ENCODE peak calls at places on chromosomes 1 and 21, in six cellular contexts. J is NCI-H2081; N is endodermal cell; W is vagina; P is stimulated activated CD8-positive, alpha-beta memory T cell treated with anti-CD3 and anti-CD28 coated beads, Interleukin-4, amount 100 ng/mL, for 4 hours; B is left ventricle myocardium inferior. U is an unnamed sample.

GRCh38 chr1:96598416-96599168 is 123.0 kb upstream of the PTBP2 start:
- DNase-seq in B (no peak), P (no peak), J (no peak), N (no peak), W (no peak), U (no peak)

GRCh38 chr21:29240136-29240535 is 58.6 kb upstream of the BACH1 start:
- DNase-seq in P (no peak), W (no peak), J (no peak), B (no peak), N (no peak), U (no peak)

GRCh38 chr1:75999034-75999433 is 66.8 kb upstream of the ASB17 start:
- DNase-seq in N (no peak), W (no peak), J (no peak), P (no peak), B (no peak), U (no peak)

GRCh38 chr1:58206749-58207148 is 339.8 kb downstream of the OMA1 start:
- DNase-seq in J (no peak), P (no peak), N (no peak), B (no peak), W (no peak), U (no peak)

GRCh38 chr1:35269190-35269988 is 880 bp downstream of the ZMYM4 start:
- DNase-seq in B (no peak), N (no peak), W (no peak), P (no peak), J (peak; percentile 12), U (no peak)

GRCh38 chr1:78333426-78334012 is 157.3 kb upstream of the PTGFR start:
- DNase-seq in J (peak; percentile 16), B (no peak), P (no peak), W (no peak), N (no peak), U (no peak)

GRCh38 chr1:64493864-64494263 is 23.9 kb downstream of the CACHD1 start:
- DNase-seq in P (no peak), W (no peak), J (no peak), B (no peak), N (peak; percentile 97), U (no peak)

GRCh38 chr1:10649484-10650201 is 146.8 kb downstream of the CASZ1 start:
- DNase-seq in N (peak; percentile 68), P (no peak), B (no peak), W (no peak), J (no peak), U (no peak)

GRCh38 chr1:30840904-30841598 is 67.5 kb downstream of the SDC3 start:
- DNase-seq in P (no peak), J (no peak), W (no peak), B (peak; percentile 61), N (no peak), U (no peak)

GRCh38 chr1:208524376-208524775 is 280.2 kb upstream of the PLXNA2 start:
- DNase-seq in W (no peak), J (no peak), B (no peak), P (no peak), N (no peak), U (no peak)

GRCh38 chr21:35924714-35925301 is 135.5 kb downstream of the SETD4 start:
- DNase-seq in P (no peak), W (peak; percentile 95), J (no peak), B (no peak), N (no peak), U (no peak)

GRCh38 chr1:214658785-214659184 is 55.8 kb downstream of the CENPF start:
- DNase-seq in P (no peak), J (peak; percentile 38), W (no peak), N (peak; percentile 61), B (no peak), U (no peak)

GRCh38 chr1:205680073-205680851 is at the start of gene SLC45A3:
- DNase-seq in J (peak; percentile 67), W (no peak), B (peak; percentile 28), N (peak; percentile 85), P (peak; percentile 15), U (no peak)

GRCh38 chr1:7455796-7456568 is 315.1 kb upstream of the VAMP3 start:
- DNase-seq in W (no peak), B (no peak), P (no peak), N (peak; percentile 54), J (no peak), U (no peak)

GRCh38 chr1:198948895-198949659 is 310.2 kb downstream of the PTPRC start:
- DNase-seq in W (no peak), B (no peak), J (no peak), P (no peak), N (no peak), U (no peak)

GRCh38 chr21:37450385-37451044 is 83.9 kb downstream of the DYRK1A start:
- DNase-seq in J (no peak), W (no peak), N (no peak), B (no peak), P (no peak), U (no peak)

GRCh38 chr1:223837206-223837605 is 8.5 kb downstream of the TP53BP2 start:
- DNase-seq in W (no peak), B (no peak), P (no peak), J (no peak), N (no peak), U (peak; percentile 67)

GRCh38 chr1:202959276-202959620 is 1.1 kb upstream of the ADIPOR1 start:
- DNase-seq in P (no peak), N (no peak), J (peak; percentile 15), B (no peak), W (no peak), U (peak; percentile 42)

GRCh38 chr1:2284932-2285331 is 56.8 kb downstream of the SKI start:
- DNase-seq in B (no peak), P (no peak), W (no peak), J (no peak), N (no peak), U (no peak)

GRCh38 chr1:10737651-10738050 is 58.8 kb downstream of the CASZ1 start:
- DNase-seq in B (no peak), J (no peak), N (no peak), P (no peak), W (no peak), U (no peak)

GRCh38 chr21:45098867-45099266 is 24.5 kb downstream of the ADARB1 start:
- DNase-seq in B (no peak), J (no peak), P (no peak), W (no peak), N (no peak), U (peak; percentile 43)

GRCh38 chr1:151047925-151048644 is 534 bp downstream of the C1orf56 start:
- DNase-seq in P (no peak), W (no peak), B (peak; percentile 63), J (peak; percentile 75), N (peak; percentile 91), U (peak; percentile 100)

GRCh38 chr1:203625623-203626189 is 926 bp upstream of the ATP2B4 start:
- DNase-seq in N (no peak), J (peak; percentile 52), B (no peak), W (peak; percentile 91), P (no peak), U (peak; percentile 32)

GRCh38 chr1:33814166-33814565 is 49.7 kb upstream of the HMGB4 start:
- DNase-seq in N (no peak), J (no peak), W (no peak), P (no peak), B (no peak), U (no peak)

GRCh38 chr1:241924080-241924808 is 33.3 kb upstream of the BECN2 start:
- DNase-seq in W (no peak), J (no peak), P (no peak), B (no peak), N (no peak), U (no peak)

GRCh38 chr1:119549719-119550141 is 42.7 kb downstream of the HSD3B1 start:
- DNase-seq in P (no peak), N (peak; percentile 87), W (peak; percentile 79), B (no peak), J (peak; percentile 62), U (peak; percentile 11)

GRCh38 chr1:173052681-173053196 is 2.0 kb upstream of the TNFSF18 start:
- DNase-seq in J (no peak), N (no peak), B (no peak), W (no peak), P (no peak), U (no peak)

GRCh38 chr1:78426398-78426797 is 64.4 kb upstream of the PTGFR start:
- DNase-seq in B (no peak), J (no peak), W (no peak), N (no peak), P (no peak), U (no peak)

GRCh38 chr1:46490603-46491499 is 1.2 kb downstream of the DMBX1 start:
- DNase-seq in N (peak; percentile 73), B (no peak), J (no peak), P (no peak), W (no peak), U (no peak)

U was measured in DMS 273 treated with DMSO at 0.1 percent for 48 hours.